ENCODE peak calls at places on chromosomes 2 and 18, in four cellular contexts. X, I, F and K are unnamed samples.

GRCh38 chr2:225112362-225113111 is 70.3 kb upstream of the DOCK10 start:
- DNase-seq in X (no peak), I (no peak), F (no peak), K (no peak)

GRCh38 chr2:239113164-239113563 is 265.3 kb downstream of the TWIST2 start:
- DNase-seq in X (peak; percentile 31), I (peak; percentile 17), F (no peak), K (no peak)

GRCh38 chr2:10271509-10271908 is 31.2 kb upstream of the HPCAL1 start:
- DNase-seq in X (no peak), I (no peak), F (no peak), K (no peak)

GRCh38 chr2:170679607-170680079 is 35.5 kb upstream of the SP5 start:
- DNase-seq in X (no peak), I (peak; percentile 42), F (no peak), K (no peak)

GRCh38 chr2:144382848-144383247 is 137.1 kb downstream of the ZEB2 start:
- DNase-seq in X (no peak), I (no peak), F (no peak), K (no peak)

GRCh38 chr18:58911241-58911640 is 46.6 kb downstream of the ZNF532 start:
- DNase-seq in X (peak; percentile 31), I (no peak), F (no peak), K (no peak)

GRCh38 chr2:45242161-45242741 is 233.0 kb upstream of the SIX2 start:
- DNase-seq in X (peak; percentile 37), I (no peak), F (no peak), K (no peak)

GRCh38 chr2:140836826-140837225 is 1294.0 kb downstream of the LRP1B start:
- DNase-seq in X (peak; percentile 54), I (no peak), F (no peak), K (no peak)

GRCh38 chr2:226836548-226836885 is 663 bp downstream of the RHBDD1 start:
- DNase-seq in X (no peak), I (no peak), F (no peak), K (no peak)

DNA sequence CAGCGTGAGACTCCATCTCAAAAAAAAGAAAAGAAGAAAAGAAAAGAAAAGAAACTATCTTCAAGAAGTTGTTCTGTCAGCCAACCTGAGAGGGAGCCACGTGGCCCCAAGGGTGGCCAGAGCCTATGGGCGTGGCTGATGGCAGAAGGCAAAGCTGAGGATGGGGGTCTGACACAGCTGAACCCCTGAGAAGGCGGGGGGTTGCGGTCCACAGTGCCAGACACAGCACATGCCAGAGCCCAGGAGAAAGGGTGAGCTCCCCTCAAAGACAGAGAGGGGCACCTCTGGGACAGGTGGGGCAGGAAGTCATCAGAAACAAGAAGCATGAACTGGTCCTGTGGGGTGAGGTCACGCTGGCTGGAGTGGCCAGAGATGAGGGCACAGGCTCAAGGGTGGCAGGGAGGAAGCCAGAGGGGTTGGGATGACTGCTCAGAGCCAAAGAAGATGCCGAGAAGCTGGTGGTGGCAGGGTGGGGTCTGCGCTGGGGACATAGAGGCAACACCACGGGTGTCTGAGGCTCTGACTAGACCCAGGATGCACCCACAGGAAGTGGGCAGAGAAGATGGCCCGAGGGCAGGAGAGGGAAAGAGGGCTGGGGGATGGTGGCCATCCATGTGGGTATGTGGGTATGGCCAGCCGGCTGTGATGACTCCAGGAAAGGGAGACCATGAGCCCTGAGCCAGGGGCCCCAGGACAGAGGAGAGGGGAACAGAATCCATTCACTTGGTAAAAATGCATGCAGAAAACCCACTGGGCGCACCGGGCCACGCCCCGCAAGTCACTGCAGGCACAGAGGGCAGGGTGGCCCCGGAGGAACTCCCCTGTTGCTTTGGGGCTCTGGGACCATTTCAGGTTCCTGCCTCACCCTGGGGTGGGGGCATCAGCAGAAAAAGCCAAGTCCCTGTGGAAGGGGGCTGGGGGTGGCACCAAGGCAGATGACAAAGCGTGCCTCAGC is 8.4 kb downstream of the KIF1A start:
- DNase-seq in X (no peak), I (no peak), F (no peak), K (no peak)
- TF ChIP-seq MAZ in X (no peak), I (no peak), F (no peak), K (no peak)

GRCh38 chr18:65725421-65726050 is 25.3 kb upstream of the CDH7 start:
- DNase-seq in X (no peak), I (peak; percentile 16), F (no peak), K (peak; percentile 36)
- TF ChIP-seq MAZ in X (no peak), I (no peak), F (no peak), K (no peak)

DNA sequence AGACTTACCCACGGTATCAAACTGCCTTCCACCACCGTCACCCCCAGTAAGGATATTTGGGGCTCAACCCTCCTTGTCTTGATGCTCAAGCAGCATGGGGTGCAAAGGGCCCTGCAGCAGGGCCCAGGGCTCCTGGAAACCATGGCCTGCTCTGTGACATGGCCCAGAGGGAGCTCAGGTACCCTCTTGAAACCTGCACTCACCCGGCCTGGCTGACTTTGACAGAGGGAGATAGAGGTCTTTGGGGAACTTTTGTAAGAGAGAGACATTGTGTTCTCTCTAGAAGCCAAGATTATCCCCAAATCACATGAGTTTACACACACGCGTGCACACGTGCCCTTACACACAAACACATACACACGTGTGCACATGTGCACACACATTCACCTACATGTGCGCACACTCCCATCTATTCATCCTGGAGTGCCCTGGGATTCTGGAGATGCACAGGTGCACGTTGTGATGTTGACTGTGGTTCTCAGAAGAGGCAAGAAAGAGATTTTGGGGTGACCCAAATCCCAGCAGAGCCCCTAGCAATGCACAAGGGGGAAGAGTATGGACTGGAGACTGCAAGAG is 19.6 kb upstream of the KCNK3 start:
- DNase-seq in X (no peak), I (no peak), F (no peak), K (no peak)
- TF ChIP-seq MAZ in X (no peak), I (no peak), F (no peak), K (no peak)

DNA sequence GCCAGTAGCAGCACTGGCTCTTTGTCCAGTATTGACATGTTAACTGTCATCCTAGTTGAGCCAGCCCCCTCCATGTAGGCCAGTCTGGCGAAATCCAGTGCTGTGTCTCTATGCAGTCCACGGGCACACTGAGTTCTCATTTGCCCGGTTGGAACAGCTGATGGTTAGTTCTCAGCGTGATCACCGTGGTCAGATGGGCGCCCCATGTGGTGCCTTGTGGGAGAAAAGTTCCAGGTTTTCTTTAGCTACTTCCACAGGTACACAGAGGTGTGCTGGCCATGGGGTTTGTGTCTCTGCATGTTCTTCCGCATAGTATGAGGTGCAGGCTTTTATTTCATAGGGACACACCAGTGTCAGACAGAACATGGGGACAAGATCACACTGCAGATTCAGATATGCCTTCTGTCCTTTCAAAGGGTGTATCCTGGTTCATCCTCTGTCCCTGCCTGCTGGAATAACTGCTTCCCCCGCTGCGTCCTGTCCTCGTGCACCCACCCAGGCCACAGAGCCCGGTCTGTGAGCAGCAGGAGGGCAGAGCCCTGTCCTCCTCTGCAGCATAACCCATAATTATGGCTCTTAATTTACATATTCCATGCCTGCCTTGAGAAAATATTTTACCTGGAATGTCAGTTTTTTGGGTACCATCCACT is 334.1 kb downstream of the GBX2 start:
- DNase-seq in X (no peak), I (no peak), F (no peak), K (no peak)
- TF ChIP-seq MAZ in X (no peak), I (no peak), F (no peak), K (no peak)

DNA sequence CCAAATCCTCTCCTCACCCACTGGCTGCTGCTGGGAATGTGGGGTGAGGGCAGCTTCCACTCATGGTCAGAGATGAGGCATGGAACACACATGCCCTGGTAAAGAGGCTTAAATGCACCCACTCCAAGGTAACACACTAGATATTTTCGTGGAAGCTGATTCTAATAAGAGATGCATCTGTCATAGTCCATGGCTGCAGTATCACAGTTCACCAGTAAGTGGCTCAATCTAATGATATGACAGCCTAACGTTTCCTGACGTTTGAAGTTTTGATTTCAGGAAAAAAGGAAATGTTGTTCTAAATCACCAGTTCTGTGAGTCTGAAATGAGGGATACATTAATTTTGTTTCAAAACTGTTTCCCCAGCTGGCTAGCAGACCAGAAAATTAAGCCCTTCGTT is 38.2 kb downstream of the LCT start:
- DNase-seq in X (no peak), I (no peak), F (no peak), K (peak; percentile 22)
- TF ChIP-seq MAZ in X (no peak), I (no peak), F (no peak), K (no peak)

GRCh38 chr2:60528366-60528765 is 25.1 kb downstream of the BCL11A start:
- DNase-seq in X (no peak), I (no peak), F (no peak), K (no peak)

GRCh38 chr2:60529111-60529510 is 24.3 kb downstream of the BCL11A start:
- DNase-seq in X (no peak), I (no peak), F (no peak), K (no peak)

GRCh38 chr2:60527762-60528161 is 25.7 kb downstream of the BCL11A start:
- DNase-seq in X (no peak), I (no peak), F (no peak), K (no peak)

GRCh38 chr2:60525859-60526258 is 27.6 kb downstream of the BCL11A start:
- DNase-seq in X (no peak), I (no peak), F (no peak), K (no peak)

GRCh38 chr2:60526623-60527022 is 26.8 kb downstream of the BCL11A start:
- DNase-seq in X (no peak), I (no peak), F (no peak), K (no peak)
- TF ChIP-seq MAZ in X (no peak), I (no peak), F (no peak), K (no peak)